ENCODE peak calls at places on chromosomes 3 and 15, in six cellular contexts. H is kidney epithelial cell; J is effector CD4-positive, alpha-beta T cell; C is NCI-H1105; N is activated CD8-positive, alpha-beta T cell treated with anti-CD3 and anti-CD28 coated beads for 36 hours; D is right atrium auricular region. P is an unnamed sample.

GRCh38 chr3:143988306-143988705 is 16.7 kb downstream of the DIPK2A start:
- DNase-seq in H (no peak), J (no peak), C (no peak), N (no peak), D (no peak), P (no peak)

GRCh38 chr15:71337197-71337845 is 222.1 kb downstream of the THSD4 start:
- DNase-seq in H (peak), J (no peak), C (no peak), N (no peak), D (no peak), P (peak)

GRCh38 chr3:107988464-107989156 is 102.2 kb downstream of the CD47 start:
- DNase-seq in H (no peak), J (no peak), C (no peak), N (no peak), D (no peak), P (no peak)

GRCh38 chr3:171460226-171461086 is at the start of gene TNIK:
- DNase-seq in H (peak), J (peak), C (peak), N (peak), D (peak), P (peak)

GRCh38 chr3:152298393-152299242 is 29.9 kb downstream of the MBNL1 start:
- DNase-seq in H (no peak), J (peak), C (peak), N (peak), D (no peak), P (no peak)

GRCh38 chr3:138915503-138916498 is 31.1 kb downstream of the FOXL2 start:
- DNase-seq in H (peak), J (peak), C (peak), N (peak), D (peak), P (peak)

GRCh38 chr3:13452490-13453335 is 27.4 kb upstream of the HDAC11 start:
- DNase-seq in H (no peak), J (peak), C (no peak), N (peak), D (no peak), P (no peak)

GRCh38 chr3:149462653-149463052 is 11.8 kb upstream of the TM4SF4 start:
- DNase-seq in H (no peak), J (no peak), C (no peak), N (no peak), D (no peak), P (no peak)

GRCh38 chr3:57080171-57080570 is 19.7 kb downstream of the SPATA12 start:
- DNase-seq in H (no peak), J (no peak), C (no peak), N (no peak), D (no peak), P (no peak)

GRCh38 chr3:102129774-102130608 is 280.7 kb downstream of the NFKBIZ start:
- DNase-seq in H (peak), J (no peak), C (no peak), N (no peak), D (no peak), P (no peak)

GRCh38 chr3:108538083-108538482 is 27.7 kb upstream of the MYH15 start:
- DNase-seq in H (no peak), J (no peak), C (no peak), N (no peak), D (no peak), P (no peak)

GRCh38 chr15:84840741-84841429 is 23.7 kb downstream of the ALPK3 start:
- DNase-seq in H (no peak), J (no peak), C (no peak), N (no peak), D (peak), P (no peak)

GRCh38 chr3:175108613-175109151 is 249.5 kb downstream of the NAALADL2 start:
- DNase-seq in H (no peak), J (no peak), C (no peak), N (no peak), D (no peak), P (no peak)

GRCh38 chr3:144770813-144771400 is 799.3 kb downstream of the DIPK2A start:
- DNase-seq in H (peak), J (no peak), C (peak), N (no peak), D (no peak), P (no peak)

GRCh38 chr3:105274958-105275357 is 91.8 kb upstream of the ALCAM start:
- DNase-seq in H (no peak), J (no peak), C (no peak), N (no peak), D (no peak), P (no peak)

GRCh38 chr15:71409541-71409940 is 294.3 kb downstream of the THSD4 start:
- DNase-seq in H (no peak), J (no peak), C (no peak), N (no peak), D (no peak), P (no peak)

GRCh38 chr3:64815195-64815627 is 127.4 kb upstream of the ADAMTS9 start:
- DNase-seq in H (no peak), J (no peak), C (no peak), N (no peak), D (no peak), P (peak)

GRCh38 chr3:64796597-64796996 is 108.8 kb upstream of the ADAMTS9 start:
- DNase-seq in H (no peak), J (no peak), C (no peak), N (no peak), D (no peak), P (no peak)

GRCh38 chr3:98846101-98846500 is 55.4 kb downstream of the DCBLD2 start:
- DNase-seq in H (no peak), J (no peak), C (no peak), N (no peak), D (no peak), P (no peak)

GRCh38 chr3:193948459-193948858 is 187.5 kb upstream of the HES1 start:
- DNase-seq in H (no peak), J (no peak), C (peak), N (no peak), D (no peak), P (no peak)

GRCh38 chr3:38564631-38565338 is 68.6 kb downstream of the EXOG start:
- DNase-seq in H (no peak), J (no peak), C (no peak), N (no peak), D (no peak), P (peak)